ENCODE peak calls at places on chromosome 12, in six cellular contexts. L, G, I, V, X and Q are unnamed samples.

GRCh38 chr12:54378791-54379400 is 5.6 kb downstream of the ZNF385A start:
- DNase-seq in V (peak; percentile 76), I (no peak), X (no peak), G (peak; percentile 80), L (peak; percentile 71), Q (no peak)

GRCh38 chr12:89343127-89343526 is 9.2 kb downstream of the DUSP6 start:
- DNase-seq in I (peak; percentile 62), L (no peak), V (peak; percentile 61), X (no peak), G (peak; percentile 30), Q (no peak)

GRCh38 chr12:12718853-12719252 is 1.7 kb downstream of the CDKN1B start:
- DNase-seq in G (no peak), X (no peak), V (no peak), L (peak; percentile 10), I (peak; percentile 54), Q (no peak)

GRCh38 chr12:78115889-78116288 is 285.2 kb downstream of the NAV3 start:
- DNase-seq in V (no peak), X (no peak), L (no peak), G (no peak), I (peak; percentile 30), Q (no peak)

GRCh38 chr12:104958946-104959841 is 1.1 kb upstream of the SLC41A2 start:
- DNase-seq in X (no peak), V (no peak), L (peak; percentile 42), G (no peak), I (no peak), Q (no peak)

GRCh38 chr12:127664901-127665300 is 602.1 kb upstream of the TMEM132C start:
- DNase-seq in G (no peak), L (no peak), X (no peak), I (no peak), V (no peak), Q (no peak)

GRCh38 chr12:58306266-58306995 is 365.1 kb downstream of the ATP23 start:
- DNase-seq in X (no peak), L (peak; percentile 49), V (no peak), I (no peak), G (no peak), Q (no peak)

GRCh38 chr12:6553051-6553868 is 2.6 kb downstream of the IFFO1 start:
- DNase-seq in I (peak; percentile 24), V (peak; percentile 78), X (no peak), G (peak; percentile 61), L (no peak), Q (no peak)

GRCh38 chr12:63802012-63802608 is 22.4 kb downstream of the RXYLT1 start:
- DNase-seq in I (peak; percentile 44), V (no peak), L (peak; percentile 62), G (no peak), X (no peak), Q (no peak)

GRCh38 chr12:119178544-119179334 is at the start of gene HSPB8:
- DNase-seq in X (no peak), I (no peak), V (peak; percentile 94), L (peak; percentile 47), G (peak; percentile 89), Q (peak; percentile 50)

GRCh38 chr12:56461235-56462159 is 6.9 kb upstream of the SPRYD4 start:
- DNase-seq in G (no peak), I (no peak), V (no peak), X (no peak), L (peak; percentile 65), Q (no peak)

GRCh38 chr12:117408161-117408791 is 46.9 kb upstream of the NOS1 start:
- DNase-seq in G (no peak), X (no peak), L (peak; percentile 53), I (no peak), V (no peak), Q (peak; percentile 19)

GRCh38 chr12:109711596-109712461 is 1.8 kb upstream of the FAM222A start:
- DNase-seq in V (no peak), G (no peak), X (no peak), I (no peak), L (no peak), Q (no peak)

GRCh38 chr12:43241971-43242370 is 310.0 kb downstream of the ADAMTS20 start:
- DNase-seq in X (no peak), I (no peak), V (no peak), G (no peak), L (no peak), Q (peak; percentile 40)

GRCh38 chr12:32331133-32331532 is 68.2 kb upstream of the FGD4 start:
- DNase-seq in X (no peak), L (peak; percentile 18), G (no peak), I (no peak), V (no peak), Q (no peak)

DNA sequence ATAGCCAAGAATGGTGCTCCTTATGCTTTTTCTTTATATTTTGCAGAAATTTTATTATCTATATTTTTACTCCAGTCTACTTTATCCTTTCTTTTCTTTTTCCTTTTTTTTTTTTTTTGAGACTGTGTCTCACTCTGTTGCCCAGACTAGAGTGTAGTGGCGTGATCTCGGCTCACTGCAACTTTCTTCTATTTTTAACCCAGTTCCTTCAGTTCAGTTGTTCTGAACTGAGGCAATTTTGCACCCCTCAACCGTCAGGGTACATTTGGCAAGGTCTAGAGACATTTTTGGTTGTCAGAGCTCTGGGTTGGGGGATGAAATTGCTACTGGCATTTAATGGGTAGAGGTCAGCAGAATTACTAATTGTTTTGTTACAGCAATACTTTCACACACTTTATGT is 75.7 kb downstream of the DIP2B start:
- DNase-seq in L (no peak), I (no peak), V (no peak), X (no peak), G (no peak), Q (no peak)
- H3K4me3 ChIP-seq in L (peak overlapping the region; percentile 20), I (no peak overlapping the region), V (no peak overlapping the region), X (no peak overlapping the region), G (no peak overlapping the region), Q (no peak overlapping the region)

GRCh38 chr12:93000026-93000425 is 70.9 kb upstream of the EEA1 start:
- DNase-seq in I (no peak), V (no peak), L (peak; percentile 68), X (no peak), G (no peak), Q (no peak)

GRCh38 chr12:93005928-93006654 is 77.0 kb upstream of the EEA1 start:
- DNase-seq in L (no peak), I (no peak), G (no peak), V (no peak), X (no peak), Q (no peak)

GRCh38 chr12:93003540-93004239 is 74.6 kb upstream of the EEA1 start:
- DNase-seq in I (no peak), X (no peak), V (no peak), L (no peak), G (no peak), Q (no peak)

GRCh38 chr12:93001407-93001806 is 72.3 kb upstream of the EEA1 start:
- DNase-seq in G (no peak), I (no peak), L (no peak), X (no peak), V (no peak), Q (no peak)

DNA sequence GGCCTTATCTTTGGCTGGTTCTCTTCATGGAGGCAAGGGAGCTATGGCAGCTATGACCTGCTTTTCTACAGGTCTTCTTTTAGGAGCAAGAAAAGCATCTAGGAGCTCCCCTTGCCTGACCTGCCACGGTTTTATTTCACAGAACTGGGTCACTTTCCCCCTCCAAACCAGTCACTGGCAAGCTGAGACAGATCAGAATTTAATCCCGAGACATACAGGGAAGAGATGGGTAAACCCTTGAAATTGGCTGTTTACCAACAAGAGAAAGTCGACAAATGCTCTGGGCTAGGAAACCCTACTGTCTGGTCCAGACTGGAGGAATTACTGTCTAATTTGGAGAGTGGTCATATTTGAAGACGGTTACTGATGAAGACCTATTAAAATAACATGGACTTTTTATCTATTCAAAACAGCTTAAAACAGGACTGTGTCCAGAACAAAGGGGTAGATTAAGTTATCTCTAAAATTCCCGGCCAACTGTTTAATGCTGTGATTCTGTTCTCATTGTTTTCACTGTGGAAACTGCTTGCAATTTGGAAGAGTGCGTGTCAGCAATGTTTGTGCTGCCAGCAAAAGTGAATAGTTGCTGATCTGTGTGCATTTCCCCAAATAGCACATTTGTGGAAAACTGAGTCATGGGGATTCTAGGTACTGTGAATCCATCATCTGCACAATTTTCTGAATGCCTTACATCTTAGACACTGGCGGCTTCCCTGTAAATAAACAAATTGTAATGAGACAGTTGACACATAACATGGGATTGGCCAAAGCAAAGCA is 73.4 kb upstream of the EEA1 start:
- DNase-seq in I (no peak), G (no peak), L (peak; percentile 27), V (peak; percentile 17), X (no peak), Q (peak; percentile 77)
- H3K4me3 ChIP-seq in I (no peak overlapping the region), G (no peak overlapping the region), L (no peak overlapping the region), V (no peak overlapping the region), X (no peak overlapping the region), Q (no peak overlapping the region)

GRCh38 chr12:48980389-48980952 is 2.3 kb downstream of the WNT1 start:
- DNase-seq in I (peak; percentile 59), V (no peak), L (peak; percentile 16), G (no peak), X (no peak), Q (no peak)

GRCh38 chr12:48977290-48978281 is 536 bp upstream of the WNT1 start:
- DNase-seq in V (peak; percentile 75), X (no peak), I (peak; percentile 77), G (no peak), L (peak; percentile 47), Q (no peak)

GRCh38 chr12:48978741-48979601 is 849 bp downstream of the WNT1 start:
- DNase-seq in G (no peak), V (no peak), X (no peak), I (no peak), L (no peak), Q (no peak)

GRCh38 chr12:48979602-48980388 is 1.7 kb downstream of the WNT1 start:
- DNase-seq in L (no peak), G (no peak), X (no peak), I (peak; percentile 41), V (peak; percentile 50), Q (no peak)

DNA sequence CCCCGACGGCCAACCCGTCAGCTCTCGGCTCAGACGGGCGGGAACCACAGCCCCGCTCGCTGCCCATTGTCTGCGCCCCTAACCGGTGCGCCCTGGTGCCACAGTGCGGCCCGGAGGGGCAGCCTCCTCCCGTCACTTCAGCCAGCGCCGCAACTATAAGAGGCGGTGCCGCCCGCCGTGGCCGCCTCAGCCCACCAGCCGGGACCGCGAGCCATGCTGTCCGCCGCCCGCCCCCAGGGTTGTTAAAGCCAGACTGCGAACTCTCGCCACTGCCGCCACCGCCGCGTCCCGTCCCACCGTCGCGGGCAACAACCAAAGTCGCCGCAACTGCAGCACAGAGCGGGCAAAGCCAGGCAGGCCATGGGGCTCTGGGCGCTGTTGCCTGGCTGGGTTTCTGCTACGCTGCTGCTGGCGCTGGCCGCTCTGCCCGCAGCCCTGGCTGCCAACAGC is at the start of gene WNT1:
- DNase-seq in L (no peak), I (no peak), V (no peak), X (no peak), G (no peak), Q (no peak)
- H3K4me3 ChIP-seq in L (peak within 1 kb of the TSS; percentile 67), I (no peak within 1 kb of the TSS), V (peak within 1 kb of the TSS; percentile 54), X (no peak within 1 kb of the TSS), G (no peak within 1 kb of the TSS), Q (no peak within 1 kb of the TSS)

DNA sequence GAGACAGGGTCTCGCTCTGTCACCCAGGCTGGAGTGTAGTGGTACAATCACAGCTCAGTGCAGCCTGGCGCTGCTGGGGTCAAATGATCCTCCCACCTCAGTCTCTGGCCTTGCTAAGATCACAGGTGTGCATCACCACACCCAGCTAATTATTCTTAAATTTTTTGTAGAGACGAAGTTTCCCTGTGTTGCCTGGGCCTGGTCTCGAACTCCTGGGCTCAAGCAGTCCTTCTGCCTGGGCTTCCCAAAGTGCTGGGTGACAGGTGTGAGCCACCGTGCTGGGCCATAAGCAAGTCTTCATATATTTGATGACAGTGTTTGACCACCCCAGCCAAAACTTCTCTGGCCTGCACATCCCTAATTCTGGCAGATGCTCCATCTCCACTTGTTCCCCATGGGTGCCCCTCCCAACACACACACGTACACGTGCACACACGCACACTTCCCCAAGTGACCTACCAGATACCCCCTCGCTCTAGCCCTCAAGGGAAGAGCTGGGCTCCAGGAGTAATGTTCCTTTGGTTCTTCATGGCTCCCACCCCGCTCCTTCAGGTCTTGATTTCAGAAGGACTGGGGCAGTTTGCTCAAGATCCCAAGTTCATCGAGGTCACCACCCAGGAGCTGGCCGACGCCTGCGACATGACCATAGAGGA is 104.3 kb upstream of the FKBP4 start:
- DNase-seq in G (no peak), X (no peak), V (no peak), L (no peak), I (no peak), Q (no peak)
- H3K4me3 ChIP-seq in G (no peak overlapping the region), X (no peak overlapping the region), V (peak overlapping the region; percentile 59), L (no peak overlapping the region), I (no peak overlapping the region), Q (peak overlapping the region; percentile 42)